ENCODE peak calls at places on chromosomes 13 and 19, in nine cellular contexts. One of them, this sample, is unnamed.

GRCh38 chr13:23570099-23570926 is at the start of gene TNFRSF19:
- DNase-seq in choroid plexus epithelial cell: peak
- DNase-seq in stimulated activated CD4-positive, alpha-beta T cell treated with anti-CD3 and anti-CD28 coated beads, Interleukin-4, amount 100 ng/mL, for 1 hour: no peak
- DNase-seq in heart right ventricle: peak
- DNase-seq in activated CD4-positive, CD25-positive, alpha-beta regulatory T cell: no peak
- DNase-seq in DMS153: peak
- DNase-seq in activated T-cell treated with anti-CD3 and anti-CD28 coated beads, Interleukin-2, amount 50 U/mL, for 72 hours: no peak
- DNase-seq in GM10248: no peak
- DNase-seq in T follicular helper cell: no peak
- DNase-seq in this sample: no peak

GRCh38 chr13:111539791-111540446 is 219.5 kb downstream of the TEX29 start:
- DNase-seq in choroid plexus epithelial cell: no peak
- DNase-seq in stimulated activated CD4-positive, alpha-beta T cell treated with anti-CD3 and anti-CD28 coated beads, Interleukin-4, amount 100 ng/mL, for 1 hour: no peak
- DNase-seq in heart right ventricle: no peak
- DNase-seq in activated CD4-positive, CD25-positive, alpha-beta regulatory T cell: no peak
- DNase-seq in DMS153: no peak
- DNase-seq in activated T-cell treated with anti-CD3 and anti-CD28 coated beads, Interleukin-2, amount 50 U/mL, for 72 hours: no peak
- DNase-seq in GM10248: no peak
- DNase-seq in T follicular helper cell: no peak
- DNase-seq in this sample: no peak

GRCh38 chr19:35295792-35296462 is 4.0 kb downstream of the MAG start:
- DNase-seq in choroid plexus epithelial cell: no peak
- DNase-seq in stimulated activated CD4-positive, alpha-beta T cell treated with anti-CD3 and anti-CD28 coated beads, Interleukin-4, amount 100 ng/mL, for 1 hour: no peak
- DNase-seq in heart right ventricle: no peak
- DNase-seq in activated CD4-positive, CD25-positive, alpha-beta regulatory T cell: no peak
- DNase-seq in DMS153: no peak
- DNase-seq in activated T-cell treated with anti-CD3 and anti-CD28 coated beads, Interleukin-2, amount 50 U/mL, for 72 hours: peak
- DNase-seq in GM10248: peak
- DNase-seq in T follicular helper cell: no peak
- DNase-seq in this sample: no peak

GRCh38 chr13:95710313-95710712 is 33.4 kb downstream of the DNAJC3 start:
- DNase-seq in choroid plexus epithelial cell: peak
- DNase-seq in stimulated activated CD4-positive, alpha-beta T cell treated with anti-CD3 and anti-CD28 coated beads, Interleukin-4, amount 100 ng/mL, for 1 hour: no peak
- DNase-seq in heart right ventricle: no peak
- DNase-seq in activated CD4-positive, CD25-positive, alpha-beta regulatory T cell: no peak
- DNase-seq in DMS153: no peak
- DNase-seq in activated T-cell treated with anti-CD3 and anti-CD28 coated beads, Interleukin-2, amount 50 U/mL, for 72 hours: no peak
- DNase-seq in GM10248: no peak
- DNase-seq in T follicular helper cell: no peak
- DNase-seq in this sample: no peak

GRCh38 chr13:106331116-106331515 is 204.3 kb downstream of the EFNB2 start:
- DNase-seq in choroid plexus epithelial cell: no peak
- DNase-seq in stimulated activated CD4-positive, alpha-beta T cell treated with anti-CD3 and anti-CD28 coated beads, Interleukin-4, amount 100 ng/mL, for 1 hour: no peak
- DNase-seq in heart right ventricle: no peak
- DNase-seq in activated CD4-positive, CD25-positive, alpha-beta regulatory T cell: no peak
- DNase-seq in DMS153: no peak
- DNase-seq in activated T-cell treated with anti-CD3 and anti-CD28 coated beads, Interleukin-2, amount 50 U/mL, for 72 hours: no peak
- DNase-seq in GM10248: no peak
- DNase-seq in T follicular helper cell: no peak
- DNase-seq in this sample: no peak

GRCh38 chr19:55161571-55162322 is 4.2 kb upstream of the TNNI3 start:
- DNase-seq in choroid plexus epithelial cell: no peak
- DNase-seq in stimulated activated CD4-positive, alpha-beta T cell treated with anti-CD3 and anti-CD28 coated beads, Interleukin-4, amount 100 ng/mL, for 1 hour: no peak
- DNase-seq in heart right ventricle: no peak
- DNase-seq in activated CD4-positive, CD25-positive, alpha-beta regulatory T cell: no peak
- DNase-seq in DMS153: no peak
- DNase-seq in activated T-cell treated with anti-CD3 and anti-CD28 coated beads, Interleukin-2, amount 50 U/mL, for 72 hours: no peak
- DNase-seq in GM10248: no peak
- DNase-seq in T follicular helper cell: no peak
- DNase-seq in this sample: no peak

GRCh38 chr19:4098493-4098892 is 25.4 kb downstream of the MAP2K2 start:
- DNase-seq in choroid plexus epithelial cell: no peak
- DNase-seq in stimulated activated CD4-positive, alpha-beta T cell treated with anti-CD3 and anti-CD28 coated beads, Interleukin-4, amount 100 ng/mL, for 1 hour: no peak
- DNase-seq in heart right ventricle: peak
- DNase-seq in activated CD4-positive, CD25-positive, alpha-beta regulatory T cell: no peak
- DNase-seq in DMS153: no peak
- DNase-seq in activated T-cell treated with anti-CD3 and anti-CD28 coated beads, Interleukin-2, amount 50 U/mL, for 72 hours: no peak
- DNase-seq in GM10248: no peak
- DNase-seq in T follicular helper cell: no peak
- DNase-seq in this sample: no peak

GRCh38 chr19:41784337-41785239 is 11.8 kb upstream of the CEACAM3 start:
- DNase-seq in choroid plexus epithelial cell: no peak
- DNase-seq in stimulated activated CD4-positive, alpha-beta T cell treated with anti-CD3 and anti-CD28 coated beads, Interleukin-4, amount 100 ng/mL, for 1 hour: no peak
- DNase-seq in heart right ventricle: no peak
- DNase-seq in activated CD4-positive, CD25-positive, alpha-beta regulatory T cell: no peak
- DNase-seq in DMS153: peak
- DNase-seq in activated T-cell treated with anti-CD3 and anti-CD28 coated beads, Interleukin-2, amount 50 U/mL, for 72 hours: no peak
- DNase-seq in GM10248: no peak
- DNase-seq in T follicular helper cell: no peak
- DNase-seq in this sample: peak

GRCh38 chr13:75447493-75447892 is 34.5 kb downstream of the TBC1D4 start:
- DNase-seq in choroid plexus epithelial cell: no peak
- DNase-seq in stimulated activated CD4-positive, alpha-beta T cell treated with anti-CD3 and anti-CD28 coated beads, Interleukin-4, amount 100 ng/mL, for 1 hour: no peak
- DNase-seq in heart right ventricle: no peak
- DNase-seq in activated CD4-positive, CD25-positive, alpha-beta regulatory T cell: no peak
- DNase-seq in DMS153: no peak
- DNase-seq in activated T-cell treated with anti-CD3 and anti-CD28 coated beads, Interleukin-2, amount 50 U/mL, for 72 hours: no peak
- DNase-seq in GM10248: no peak
- DNase-seq in T follicular helper cell: no peak
- DNase-seq in this sample: no peak

GRCh38 chr13:113170503-113170902 is 12.1 kb downstream of the PROZ start:
- DNase-seq in choroid plexus epithelial cell: no peak
- DNase-seq in stimulated activated CD4-positive, alpha-beta T cell treated with anti-CD3 and anti-CD28 coated beads, Interleukin-4, amount 100 ng/mL, for 1 hour: no peak
- DNase-seq in heart right ventricle: no peak
- DNase-seq in activated CD4-positive, CD25-positive, alpha-beta regulatory T cell: no peak
- DNase-seq in DMS153: no peak
- DNase-seq in activated T-cell treated with anti-CD3 and anti-CD28 coated beads, Interleukin-2, amount 50 U/mL, for 72 hours: no peak
- DNase-seq in GM10248: no peak
- DNase-seq in T follicular helper cell: no peak
- DNase-seq in this sample: no peak